ENCODE peak calls at places on chromosomes 12 and 14, in nine cellular contexts. V is lung; A is PC-3; Y is kidney epithelial cell; D is psoas muscle; N is astrocyte of the spinal cord; W is effector memory CD4-positive, alpha-beta T cell; F is keratinocyte; T is AG10803. S is an unnamed sample.
A peak's percentile ranks its signal among the peaks of the same experiment; 100 is the strongest.

GRCh38 chr12:130414381-130414780 is 76.7 kb downstream of the PIWIL1 start:
- DNase-seq in D (no peak), V (no peak), Y (no peak), F (no peak), T (no peak), A (no peak), N (no peak), W (no peak), S (no peak)

GRCh38 chr14:95206534-95206933 is 49.2 kb upstream of the DICER1 start:
- DNase-seq in T (peak; percentile 28), Y (no peak), V (no peak), N (no peak), A (no peak), D (no peak), W (no peak), F (no peak), S (no peak)

GRCh38 chr12:88793091-88793490 is 212.8 kb upstream of the KITLG start:
- DNase-seq in D (no peak), A (peak; percentile 17), V (no peak), F (no peak), Y (no peak), W (no peak), N (peak; percentile 23), T (peak; percentile 57), S (no peak)

GRCh38 chr14:102691763-102692162 is 85.5 kb upstream of the TRAF3 start:
- DNase-seq in Y (no peak), N (no peak), D (no peak), V (no peak), A (peak; percentile 71), W (no peak), F (no peak), T (no peak), S (no peak)

GRCh38 chr14:58249611-58250010 is 5.0 kb downstream of the PSMA3 start:
- DNase-seq in F (no peak), Y (no peak), W (no peak), D (no peak), N (no peak), V (no peak), A (no peak), T (no peak), S (no peak)

GRCh38 chr12:2387051-2387834 is 334.5 kb downstream of the CACNA1C start:
- DNase-seq in Y (no peak), W (no peak), D (no peak), A (no peak), V (no peak), N (no peak), T (peak; percentile 35), F (no peak), S (no peak)

GRCh38 chr14:49194067-49194466 is 392.1 kb downstream of the RPS29 start:
- DNase-seq in F (no peak), N (no peak), V (peak; percentile 42), T (no peak), A (no peak), Y (no peak), W (no peak), D (peak; percentile 51), S (no peak)

GRCh38 chr14:104693482-104694431 is 4.3 kb downstream of the INF2 start:
- DNase-seq in D (no peak), F (no peak), Y (no peak), A (no peak), V (no peak), W (no peak), N (no peak), T (no peak), S (no peak)

GRCh38 chr12:57604454-57605307 is at the start of gene DTX3:
- DNase-seq in A (no peak), T (peak; percentile 20), Y (no peak), F (no peak), N (peak; percentile 22), W (no peak), D (peak; percentile 54), V (no peak), S (no peak)

GRCh38 chr12:57606821-57607220 is 2.2 kb downstream of the DTX3 start:
- DNase-seq in A (no peak), F (no peak), T (no peak), Y (no peak), N (no peak), D (peak; percentile 30), W (no peak), V (no peak), S (no peak)

GRCh38 chr12:57606399-57606798 is 1.8 kb downstream of the DTX3 start:
- DNase-seq in V (no peak), A (no peak), D (no peak), F (no peak), Y (no peak), N (no peak), T (no peak), W (no peak), S (no peak)

GRCh38 chr12:57606016-57606311 is 1.3 kb downstream of the DTX3 start:
- DNase-seq in A (no peak), V (no peak), T (no peak), Y (no peak), F (no peak), D (no peak), N (no peak), W (no peak), S (no peak)

DNA sequence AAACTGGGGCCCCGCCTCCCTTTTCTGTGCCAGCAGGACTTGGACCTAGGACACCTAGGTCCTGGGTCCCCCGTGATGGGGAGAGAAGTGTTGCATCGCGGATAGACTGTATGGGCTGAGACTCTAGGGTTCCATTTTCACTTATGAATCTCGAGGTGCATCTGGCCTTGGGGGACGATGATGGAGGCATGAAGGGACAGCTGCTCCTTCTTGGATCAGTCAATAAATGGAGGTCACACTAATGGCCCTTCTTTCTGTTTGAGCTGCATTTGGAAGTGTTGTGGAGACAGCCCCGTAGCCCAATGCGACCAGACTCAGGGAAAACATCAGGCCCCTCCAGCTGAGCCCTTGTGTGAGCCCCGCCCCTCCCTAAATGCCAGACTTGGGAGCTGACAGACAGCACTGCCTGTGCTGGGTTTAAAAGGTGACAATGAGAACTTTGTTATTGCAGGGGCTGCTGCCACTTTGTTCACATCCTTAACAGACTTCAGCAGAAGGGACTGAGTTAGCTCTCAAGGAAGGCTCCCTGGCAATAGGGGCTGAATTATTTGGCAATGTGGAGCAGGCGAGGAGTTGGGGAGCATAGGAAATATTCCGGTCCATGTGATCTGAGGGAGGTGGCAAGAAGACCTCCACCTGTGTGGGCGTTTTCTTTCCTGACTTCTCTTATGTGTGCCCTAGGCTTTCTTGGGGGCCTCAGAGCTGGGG is 838 bp downstream of the DTX3 start:
- DNase-seq in T (peak; percentile 29), Y (no peak), V (no peak), D (no peak), F (no peak), W (no peak), N (no peak), A (peak; percentile 20), S (no peak)
- H3K4me3 ChIP-seq in T (peak overlapping the region; percentile 75), Y (peak overlapping the region; percentile 66), V (peak overlapping the region; percentile 48), D (peak overlapping the region; percentile 63), F (peak overlapping the region; percentile 44), W (peak overlapping the region; percentile 65), N (peak overlapping the region; percentile 80), A (peak overlapping the region; percentile 81), S (peak overlapping the region; percentile 48)

DNA sequence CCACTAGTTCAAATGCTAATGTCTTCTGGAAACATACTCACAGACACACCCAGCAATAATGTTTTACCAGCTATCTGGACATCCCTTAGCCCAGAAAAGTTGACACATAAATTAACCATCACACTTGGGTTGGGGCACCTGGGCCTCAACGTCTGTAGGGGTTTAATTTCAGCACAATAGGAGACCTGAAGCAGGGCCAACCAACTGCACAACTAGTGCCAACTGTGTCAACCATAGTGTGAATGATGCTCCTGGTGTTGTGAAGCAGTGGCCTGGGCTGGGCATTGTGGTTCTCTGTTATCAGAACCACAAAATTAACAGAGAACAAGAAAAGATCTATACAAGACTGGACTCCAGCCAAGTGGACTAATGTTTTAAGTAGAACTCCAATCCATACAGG is 106.7 kb upstream of the PPM1H start:
- DNase-seq in Y (no peak), N (no peak), F (no peak), W (no peak), V (no peak), A (no peak), T (no peak), D (no peak), S (no peak)
- H3K4me3 ChIP-seq in Y (no peak overlapping the region), N (no peak overlapping the region), F (no peak overlapping the region), W (no peak overlapping the region), V (no peak overlapping the region), A (no peak overlapping the region), T (no peak overlapping the region), D (no peak overlapping the region), S (no peak overlapping the region)

GRCh38 chr14:68306934-68307758 is 485.7 kb downstream of the ZFP36L1 start:
- DNase-seq in W (no peak), Y (no peak), T (peak; percentile 40), V (no peak), D (no peak), A (peak; percentile 84), N (peak; percentile 22), F (no peak), S (no peak)

GRCh38 chr14:68308695-68309094 is 484.2 kb downstream of the ZFP36L1 start:
- DNase-seq in V (no peak), A (no peak), W (no peak), N (no peak), T (peak; percentile 62), D (no peak), F (no peak), Y (no peak), S (no peak)

GRCh38 chr14:68306265-68306933 is 486.5 kb downstream of the ZFP36L1 start:
- DNase-seq in V (no peak), D (no peak), T (no peak), Y (no peak), N (no peak), F (no peak), A (no peak), W (no peak), S (no peak)

GRCh38 chr14:68307769-68308168 is 485.1 kb downstream of the ZFP36L1 start:
- DNase-seq in Y (no peak), W (no peak), T (peak; percentile 87), F (no peak), A (no peak), V (no peak), N (peak; percentile 9), D (no peak), S (no peak)

DNA sequence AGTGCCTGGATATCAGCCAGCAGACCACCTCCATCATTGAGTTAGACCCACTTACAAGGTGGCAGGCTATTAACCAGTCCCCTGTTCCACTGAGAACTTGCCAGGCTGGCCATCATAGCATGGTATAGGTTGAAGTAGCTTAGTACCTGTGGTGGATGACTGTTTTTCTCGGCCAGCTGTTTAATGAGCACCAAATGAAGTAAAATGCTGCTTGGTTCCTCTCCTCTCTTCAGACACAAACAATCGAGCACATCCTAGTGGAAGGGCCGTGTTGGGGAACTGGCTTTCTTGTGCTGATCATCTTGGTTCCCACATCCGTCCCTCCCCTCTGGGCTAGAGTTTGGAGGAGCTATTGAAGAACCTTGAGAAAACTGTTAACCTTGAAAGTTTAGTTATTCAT is 486.2 kb downstream of the RAD51B start:
- DNase-seq in A (no peak), D (no peak), V (no peak), F (no peak), T (no peak), W (no peak), Y (no peak), N (no peak), S (no peak)
- H3K4me3 ChIP-seq in A (no peak overlapping the region), D (no peak overlapping the region), V (no peak overlapping the region), F (no peak overlapping the region), T (no peak overlapping the region), W (no peak overlapping the region), Y (no peak overlapping the region), N (no peak overlapping the region), S (no peak overlapping the region)

DNA sequence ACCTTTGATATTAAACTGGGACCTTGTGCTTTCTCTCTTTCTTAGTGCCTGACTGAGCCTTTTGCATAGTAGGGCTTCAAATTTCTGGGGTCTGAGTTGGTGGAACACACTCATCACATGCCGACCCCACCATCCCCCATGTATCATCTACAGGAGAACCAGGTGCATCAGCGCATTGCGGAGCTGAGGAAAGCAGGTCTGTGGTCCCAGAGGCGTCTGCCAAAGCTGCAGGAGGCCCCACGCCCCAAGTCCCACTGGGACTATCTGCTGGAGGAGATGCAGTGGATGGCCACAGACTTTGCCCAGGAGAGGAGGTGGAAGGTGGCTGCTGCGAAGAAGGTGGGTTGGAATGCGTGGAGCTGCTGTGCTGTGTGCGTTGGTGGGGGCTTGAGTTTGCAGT is 37.8 kb downstream of the EP400 start:
- DNase-seq in D (no peak), W (no peak), Y (no peak), F (no peak), N (no peak), A (no peak), T (no peak), V (no peak), S (no peak)
- H3K4me3 ChIP-seq in D (no peak overlapping the region), W (no peak overlapping the region), Y (no peak overlapping the region), F (no peak overlapping the region), N (no peak overlapping the region), A (no peak overlapping the region), T (no peak overlapping the region), V (no peak overlapping the region), S (no peak overlapping the region)

S was measured in skeletal muscle cell.